ENCODE peak calls at places on chromosomes 3 and 15, in six cellular contexts. N is NCI-H774, S is foreskin fibroblast, W is iPS-NIHi11, G is NCI-H1092 treated with DMSO at 0.1 percent for 48 hours, X is stromal cell of bone marrow. C is an unnamed sample.

GRCh38 chr3:197456271-197457091 is 99.3 kb downstream of the BDH1 start:
- DNase-seq in N (no peak), S (peak; percentile 91), X (peak; percentile 76), W (peak; percentile 89), G (no peak), C (peak; percentile 91)

GRCh38 chr3:128281461-128282367 is 128.4 kb downstream of the EEFSEC start:
- DNase-seq in N (no peak), S (no peak), W (no peak), X (no peak), G (peak; percentile 3), C (peak; percentile 22)

GRCh38 chr3:11535207-11535960 is 108.3 kb downstream of the VGLL4 start:
- DNase-seq in N (no peak), S (no peak), W (no peak), G (no peak), X (no peak), C (no peak)

GRCh38 chr15:69400850-69401249 is 13.3 kb upstream of the KIF23 start:
- DNase-seq in X (no peak), G (no peak), S (no peak), W (no peak), N (no peak), C (peak; percentile 56)

GRCh38 chr15:31758126-31758525 is 272.2 kb upstream of the CHRNA7 start:
- DNase-seq in W (no peak), X (no peak), N (peak; percentile 83), G (peak; percentile 35), S (peak; percentile 2), C (no peak)

GRCh38 chr3:39000008-39000450 is 51.7 kb downstream of the SCN11A start:
- DNase-seq in W (peak; percentile 66), X (peak; percentile 41), N (peak; percentile 31), S (peak; percentile 76), G (peak; percentile 67), C (peak; percentile 75)

GRCh38 chr3:124158174-124158812 is 166.4 kb upstream of the ROPN1 start:
- DNase-seq in N (no peak), G (no peak), X (no peak), S (no peak), W (peak; percentile 71), C (peak; percentile 39)

GRCh38 chr15:37199546-37199945 is 99.2 kb upstream of the MEIS2 start:
- DNase-seq in S (no peak), N (no peak), X (no peak), G (no peak), W (no peak), C (no peak)

GRCh38 chr15:91374336-91374735 is 274.3 kb downstream of the SV2B start:
- DNase-seq in X (no peak), W (no peak), G (no peak), S (no peak), N (no peak), C (no peak)

GRCh38 chr15:39581501-39582285 is 814 bp downstream of the THBS1 start:
- DNase-seq in X (peak; percentile 28), S (peak; percentile 79), W (peak; percentile 48), N (no peak), G (no peak), C (peak; percentile 74)

GRCh38 chr3:195762249-195762585 is 41.4 kb downstream of the MUC20 start:
- DNase-seq in S (no peak), N (no peak), W (no peak), X (no peak), G (no peak), C (peak; percentile 67)

GRCh38 chr3:170536712-170537111 is 49.2 kb downstream of the SLC7A14 start:
- DNase-seq in G (peak; percentile 21), S (no peak), N (no peak), W (no peak), X (no peak), C (no peak)

GRCh38 chr3:197029511-197030167 is at the start of gene MELTF:
- DNase-seq in G (peak; percentile 39), N (peak; percentile 82), W (peak; percentile 99), S (peak; percentile 75), X (peak; percentile 19), C (peak; percentile 99)

GRCh38 chr3:151686257-151686656 is 47.5 kb upstream of the AADACL2 start:
- DNase-seq in S (no peak), N (no peak), X (no peak), W (no peak), G (no peak), C (no peak)

GRCh38 chr3:43288366-43288765 is 2.0 kb downstream of the SNRK start:
- DNase-seq in X (no peak), W (no peak), S (peak; percentile 55), G (no peak), N (no peak), C (no peak)

GRCh38 chr3:65945953-65946352 is 92.8 kb downstream of the MAGI1 start:
- DNase-seq in W (no peak), G (no peak), S (no peak), X (no peak), N (no peak), C (no peak)

GRCh38 chr15:83292317-83292716 is 7.9 kb upstream of the BNC1 start:
- DNase-seq in X (no peak), W (no peak), S (peak; percentile 48), N (no peak), G (no peak), C (no peak)

GRCh38 chr15:61038387-61038786 is 190.7 kb downstream of the RORA start:
- DNase-seq in W (no peak), G (peak; percentile 17), N (no peak), X (peak; percentile 45), S (peak; percentile 54), C (no peak)

GRCh38 chr3:135169651-135170050 is 374.6 kb downstream of the EPHB1 start:
- DNase-seq in N (no peak), S (no peak), G (no peak), X (no peak), W (no peak), C (no peak)

GRCh38 chr3:188296761-188297689 is 143.1 kb downstream of the LPP start:
- DNase-seq in W (no peak), X (peak; percentile 62), S (peak; percentile 74), G (no peak), N (no peak), C (no peak)

GRCh38 chr3:37949866-37950265 is 40.7 kb upstream of the VILL start:
- DNase-seq in W (no peak), G (no peak), X (no peak), N (no peak), S (no peak), C (no peak)

GRCh38 chr15:65767264-65767595 is 24.9 kb downstream of the DENND4A start:
- DNase-seq in W (no peak), S (no peak), N (no peak), G (no peak), X (no peak), C (no peak)

GRCh38 chr15:79425591-79426295 is 6.4 kb upstream of the MINAR1 start:
- DNase-seq in S (no peak), G (no peak), N (no peak), W (no peak), X (no peak), C (no peak)

GRCh38 chr3:72590732-72591192 is 257.5 kb downstream of the SHQ1 start:
- DNase-seq in W (peak; percentile 74), S (no peak), X (no peak), N (no peak), G (no peak), C (peak; percentile 83)

GRCh38 chr15:52136471-52136993 is 24.0 kb upstream of the BCL2L10 start:
- DNase-seq in X (peak; percentile 18), G (no peak), N (no peak), S (peak; percentile 59), W (no peak), C (no peak)

GRCh38 chr3:20462723-20463122 is 276.7 kb upstream of the SGO1 start:
- DNase-seq in S (peak; percentile 34), X (no peak), N (no peak), W (no peak), G (no peak), C (no peak)

GRCh38 chr15:56241374-56242085 is 2.1 kb downstream of the RFX7 start:
- DNase-seq in S (peak; percentile 30), W (no peak), G (no peak), N (no peak), X (no peak), C (no peak)

C was measured in H7.